ENCODE peak calls at places on chromosomes 16 and 17, in five cellular contexts. I, H, D, W and F are unnamed samples.

GRCh38 chr17:83012161-83012800 is 67.1 kb upstream of the METRNL start:
- DNase-seq in D (peak; percentile 39), H (no peak), W (no peak), I (no peak), F (no peak)

GRCh38 chr17:12789976-12790805 is 893 bp downstream of the ARHGAP44 start:
- DNase-seq in I (no peak), H (no peak), W (no peak), D (no peak), F (no peak)

GRCh38 chr17:55555772-55556171 is 44.5 kb upstream of the SMIM36 start:
- DNase-seq in D (no peak), H (no peak), I (no peak), W (no peak), F (no peak)

GRCh38 chr17:58643147-58643546 is 48.7 kb downstream of the TEX14 start:
- DNase-seq in I (no peak), D (peak; percentile 76), H (no peak), W (peak; percentile 68), F (peak; percentile 43)

GRCh38 chr17:44793885-44794698 is 35.3 kb downstream of the ADAM11 start:
- DNase-seq in D (no peak), H (no peak), I (no peak), W (no peak), F (no peak)

GRCh38 chr17:72887917-72888316 is 204.6 kb downstream of the SLC39A11 start:
- DNase-seq in D (peak; percentile 24), I (no peak), W (no peak), H (no peak), F (no peak)

GRCh38 chr17:20994779-20995149 is 48.0 kb downstream of the USP22 start:
- DNase-seq in H (no peak), D (no peak), I (no peak), W (no peak), F (no peak)

GRCh38 chr17:32141690-32142037 is 638 bp upstream of the RHOT1 start:
- DNase-seq in I (peak; percentile 33), D (no peak), H (no peak), W (no peak), F (no peak)

GRCh38 chr17:44775838-44776621 is 17.2 kb downstream of the ADAM11 start:
- DNase-seq in I (no peak), D (no peak), H (no peak), W (peak; percentile 93), F (peak; percentile 11)

GRCh38 chr16:71569621-71570020 is 7.3 kb downstream of the TAT start:
- DNase-seq in D (no peak), W (no peak), I (no peak), H (no peak), F (no peak)

GRCh38 chr16:67884-68789 is 4.3 kb downstream of the RHBDF1 start:
- DNase-seq in D (peak; percentile 76), H (no peak), W (no peak), I (no peak), F (no peak)

GRCh38 chr16:89805136-89805905 is 11.1 kb downstream of the FANCA start:
- DNase-seq in I (no peak), H (no peak), W (no peak), D (peak; percentile 90), F (peak; percentile 19)

GRCh38 chr16:66605177-66605999 is 884 bp downstream of the CMTM3 start:
- DNase-seq in H (no peak), I (no peak), D (peak; percentile 58), W (no peak), F (peak; percentile 58)

GRCh38 chr17:17849147-17849820 is 12.5 kb upstream of the SREBF1 start:
- DNase-seq in I (peak; percentile 63), H (no peak), W (no peak), D (peak; percentile 61), F (no peak)